ENCODE peak calls at places on chromosomes 1 and 21, in five cellular contexts. P is posterior vena cava, K is DND-41, D is lung, A is skeletal muscle cell. V is an unnamed sample.

GRCh38 chr1:236204043-236204442 is 61.7 kb downstream of the GPR137B start:
- DNase-seq in P (no peak), A (no peak), K (no peak), D (no peak), V (no peak)

GRCh38 chr1:31019401-31019800 is 46.1 kb downstream of the PUM1 start:
- DNase-seq in K (no peak), A (no peak), D (no peak), P (no peak), V (no peak)

GRCh38 chr1:65493792-65494191 is 73.3 kb downstream of the LEPR start:
- DNase-seq in P (no peak), D (no peak), K (no peak), A (no peak), V (no peak)

GRCh38 chr21:43034098-43034497 is 41.5 kb downstream of the CBS start:
- DNase-seq in A (no peak), D (no peak), P (no peak), K (no peak), V (no peak)

GRCh38 chr1:8434104-8434503 is 116.2 kb downstream of the SLC45A1 start:
- DNase-seq in D (no peak), A (no peak), P (no peak), K (no peak), V (no peak)

GRCh38 chr1:236472850-236473788 is 50.7 kb upstream of the LGALS8 start:
- DNase-seq in D (no peak), P (no peak), A (no peak), K (no peak), V (no peak)

GRCh38 chr1:160167580-160167979 is 16.2 kb downstream of the ATP1A4 start:
- DNase-seq in D (no peak), P (no peak), K (no peak), A (no peak), V (no peak)

GRCh38 chr1:219461891-219462528 is 150.9 kb downstream of the ZC3H11B start:
- DNase-seq in P (no peak), D (no peak), A (no peak), K (no peak), V (no peak)

GRCh38 chr1:104100079-104100478 is 350.4 kb downstream of the AMY1C start:
- DNase-seq in A (no peak), D (no peak), K (no peak), P (no peak), V (no peak)

GRCh38 chr21:44618504-44618903 is 6.6 kb downstream of the KRTAP10-8 start:
- DNase-seq in K (no peak), P (no peak), D (no peak), A (no peak), V (peak)

GRCh38 chr1:84505167-84506001 is 802 bp upstream of the SPATA1 start:
- DNase-seq in A (peak), D (peak), P (no peak), K (no peak), V (peak)

GRCh38 chr21:36156815-36157670 is at the start of gene DOP1B:
- DNase-seq in D (no peak), P (no peak), A (no peak), K (peak), V (peak)

GRCh38 chr21:27244356-27244755 is 277.5 kb upstream of the ADAMTS5 start:
- DNase-seq in P (no peak), A (peak), K (no peak), D (no peak), V (peak)

GRCh38 chr1:32769524-32770220 is 47.5 kb downstream of the YARS1 start:
- DNase-seq in A (no peak), K (no peak), D (no peak), P (peak), V (no peak)

GRCh38 chr1:40476924-40477679 is at the start of gene ZFP69:
- DNase-seq in K (peak), P (peak), D (peak), A (no peak), V (peak)

GRCh38 chr1:1521331-1521730 is 9.4 kb downstream of the ATAD3A start:
- DNase-seq in D (no peak), A (no peak), P (no peak), K (no peak), V (no peak)

GRCh38 chr1:214514819-214515383 is 36.5 kb downstream of the PTPN14 start:
- DNase-seq in P (no peak), D (no peak), K (no peak), A (no peak), V (no peak)

GRCh38 chr1:56508523-56508983 is 70.8 kb downstream of the PLPP3 start:
- DNase-seq in P (peak), K (no peak), D (peak), A (no peak), V (peak)

GRCh38 chr1:2589331-2590232 is 3.0 kb downstream of the PRXL2B start:
- DNase-seq in K (no peak), D (no peak), A (no peak), P (peak), V (no peak)

GRCh38 chr1:97832490-97832889 is 88.3 kb downstream of the DPYD start:
- DNase-seq in K (no peak), D (no peak), A (peak), P (no peak), V (no peak)

GRCh38 chr1:208043690-208044089 is 132.8 kb upstream of the CD34 start:
- DNase-seq in A (no peak), K (no peak), P (no peak), D (peak), V (no peak)

GRCh38 chr1:41811051-41811795 is 107.5 kb downstream of the HIVEP3 start:
- DNase-seq in D (no peak), K (peak), A (no peak), P (no peak), V (peak)